ENCODE peak calls at places on chromosome 16, in eight cellular contexts. J is Caco-2, L is nephron progenitor cell, B is fibroblast of lung, X is heart right ventricle, Z is NB4, D is A549, H is AG04450. N is an unnamed sample.

GRCh38 chr16:29862383-29862883 is 593 bp downstream of the CDIPT start:
- DNase-seq in J (no peak), L (peak), B (no peak), X (no peak), Z (no peak), D (peak), H (no peak), N (no peak)

GRCh38 chr16:89104930-89105571 is 11.4 kb downstream of the ACSF3 start:
- DNase-seq in J (no peak), L (no peak), B (no peak), X (no peak), Z (no peak), D (no peak), H (no peak), N (no peak)

GRCh38 chr16:62014534-62014933 is 21.7 kb downstream of the CDH8 start:
- DNase-seq in J (no peak), L (no peak), B (no peak), X (no peak), Z (no peak), D (no peak), H (no peak), N (no peak)

GRCh38 chr16:19415461-19415860 is 2.2 kb upstream of the TMC5 start:
- DNase-seq in J (no peak), L (no peak), B (no peak), X (no peak), Z (no peak), D (no peak), H (no peak), N (no peak)

GRCh38 chr16:3536851-3537250 is 36.0 kb downstream of the CLUAP1 start:
- DNase-seq in J (no peak), L (no peak), B (no peak), X (no peak), Z (no peak), D (no peak), H (no peak), N (no peak)

GRCh38 chr16:73062640-73063283 is 14.8 kb upstream of the ZFHX3 start:
- DNase-seq in J (no peak), L (peak), B (peak), X (peak), Z (no peak), D (no peak), H (no peak), N (no peak)

GRCh38 chr16:483351-484075 is 44.0 kb upstream of the CAPN15 start:
- DNase-seq in J (peak), L (no peak), B (no peak), X (no peak), Z (no peak), D (no peak), H (no peak), N (no peak)

GRCh38 chr16:2842340-2843000 is 12.4 kb downstream of the ZG16B start:
- DNase-seq in J (no peak), L (peak), B (peak), X (peak), Z (peak), D (peak), H (no peak), N (no peak)

GRCh38 chr16:67283039-67283825 is 3.9 kb downstream of the PLEKHG4 start:
- DNase-seq in J (no peak), L (no peak), B (no peak), X (no peak), Z (peak), D (peak), H (no peak), N (no peak)

GRCh38 chr16:50696575-50697420 is 3.4 kb downstream of the NOD2 start:
- DNase-seq in J (peak), L (no peak), B (peak), X (peak), Z (peak), D (peak), H (no peak), N (no peak)

GRCh38 chr16:90072442-90073105 is 4.6 kb downstream of the PRDM7 start:
- DNase-seq in J (no peak), L (no peak), B (no peak), X (no peak), Z (peak), D (no peak), H (no peak), N (no peak)

GRCh38 chr16:70152578-70153302 is 20.8 kb upstream of the CLEC18C start:
- DNase-seq in J (no peak), L (no peak), B (no peak), X (no peak), Z (no peak), D (no peak), H (no peak), N (no peak)

GRCh38 chr16:82628741-82629140 is 2.0 kb downstream of the CDH13 start:
- DNase-seq in J (no peak), L (no peak), B (no peak), X (no peak), Z (no peak), D (no peak), H (no peak), N (no peak)

GRCh38 chr16:835373-835772 is 34.8 kb upstream of the GNG13 start:
- DNase-seq in J (no peak), L (no peak), B (no peak), X (no peak), Z (no peak), D (no peak), H (no peak), N (no peak)

GRCh38 chr16:23673971-23674614 is 4.6 kb upstream of the PLK1 start:
- DNase-seq in J (no peak), L (no peak), B (peak), X (no peak), Z (no peak), D (no peak), H (no peak), N (no peak)

GRCh38 chr16:69328854-69329316 is 1.5 kb downstream of the PDF start:
- DNase-seq in J (peak), L (no peak), B (peak), X (no peak), Z (no peak), D (no peak), H (no peak), N (no peak)

GRCh38 chr16:63752347-63752746 is 1369.5 kb downstream of the CDH11 start:
- DNase-seq in J (no peak), L (no peak), B (no peak), X (no peak), Z (no peak), D (no peak), H (no peak), N (no peak)

GRCh38 chr16:5065813-5066212 is at the start of gene C16orf89:
- DNase-seq in J (no peak), L (no peak), B (no peak), X (no peak), Z (no peak), D (no peak), H (no peak), N (no peak)

GRCh38 chr16:68985855-68986254 is 119.6 kb upstream of the HAS3 start:
- DNase-seq in J (no peak), L (no peak), B (peak), X (no peak), Z (no peak), D (peak), H (peak), N (no peak)

GRCh38 chr16:53744449-53744848 is 40.5 kb downstream of the FTO start:
- DNase-seq in J (no peak), L (no peak), B (no peak), X (no peak), Z (peak), D (no peak), H (no peak), N (no peak)

GRCh38 chr16:878886-879285 is 78.4 kb upstream of the GNG13 start:
- DNase-seq in J (no peak), L (no peak), B (no peak), X (no peak), Z (no peak), D (no peak), H (no peak), N (no peak)

GRCh38 chr16:80369559-80369958 is 171.2 kb upstream of the DYNLRB2 start:
- DNase-seq in J (peak), L (peak), B (peak), X (no peak), Z (peak), D (peak), H (peak), N (peak)

GRCh38 chr16:27127293-27127692 is 60.6 kb downstream of the C16orf82 start:
- DNase-seq in J (no peak), L (no peak), B (peak), X (no peak), Z (no peak), D (no peak), H (peak), N (peak)

GRCh38 chr16:86979061-86979460 is 338.1 kb downstream of the C16orf95 start:
- DNase-seq in J (no peak), L (no peak), B (no peak), X (no peak), Z (no peak), D (no peak), H (no peak), N (no peak)

GRCh38 chr16:6684076-6684673 is 648.5 kb upstream of the RBFOX1 start:
- DNase-seq in J (no peak), L (peak), B (no peak), X (no peak), Z (peak), D (peak), H (no peak), N (no peak)

GRCh38 chr16:87762071-87762571 is 3.7 kb downstream of the KLHDC4 start:
- DNase-seq in J (no peak), L (no peak), B (no peak), X (no peak), Z (no peak), D (no peak), H (no peak), N (no peak)

GRCh38 chr16:27321013-27321960 is 7.5 kb downstream of the IL4R start:
- DNase-seq in J (no peak), L (no peak), B (no peak), X (no peak), Z (no peak), D (no peak), H (no peak), N (no peak)

GRCh38 chr16:31467151-31467550 is 4.8 kb upstream of the TGFB1I1 start:
- DNase-seq in J (no peak), L (no peak), B (no peak), X (no peak), Z (peak), D (no peak), H (no peak), N (no peak)

GRCh38 chr16:24275413-24275812 is 19.3 kb downstream of the CACNG3 start:
- DNase-seq in J (no peak), L (no peak), B (no peak), X (no peak), Z (no peak), D (no peak), H (no peak), N (no peak)

GRCh38 chr16:87303962-87304521 is 13.2 kb downstream of the C16orf95 start:
- DNase-seq in J (no peak), L (no peak), B (no peak), X (no peak), Z (no peak), D (no peak), H (no peak), N (no peak)

GRCh38 chr16:70476272-70477020 is 22.1 kb downstream of the FCSK start:
- DNase-seq in J (no peak), L (no peak), B (peak), X (no peak), Z (peak), D (no peak), H (peak), N (no peak)

GRCh38 chr16:24409045-24409444 is 130.3 kb upstream of the RBBP6 start:
- DNase-seq in J (no peak), L (no peak), B (no peak), X (no peak), Z (peak), D (peak), H (no peak), N (no peak)

GRCh38 chr16:51167170-51167710 is 16.2 kb upstream of the SALL1 start:
- DNase-seq in J (no peak), L (no peak), B (no peak), X (no peak), Z (no peak), D (no peak), H (no peak), N (no peak)

GRCh38 chr16:73544266-73544665 is 496.3 kb upstream of the ZFHX3 start:
- DNase-seq in J (no peak), L (peak), B (no peak), X (no peak), Z (no peak), D (no peak), H (no peak), N (no peak)

GRCh38 chr16:30830072-30830417 is 43.0 kb upstream of the ZNF629 start:
- DNase-seq in J (no peak), L (no peak), B (no peak), X (no peak), Z (no peak), D (no peak), H (no peak), N (no peak)

GRCh38 chr16:35174006-35174405 is 1714.6 kb downstream of the TP53TG3F start:
- DNase-seq in J (no peak), L (no peak), B (no peak), X (no peak), Z (no peak), D (no peak), H (no peak), N (no peak)

GRCh38 chr16:71767060-71767900 is 41.4 kb downstream of the AP1G1 start:
- DNase-seq in J (no peak), L (no peak), B (no peak), X (no peak), Z (no peak), D (no peak), H (no peak), N (no peak)

GRCh38 chr16:77761204-77761603 is 27.2 kb upstream of the VAT1L start:
- DNase-seq in J (no peak), L (no peak), B (no peak), X (no peak), Z (no peak), D (no peak), H (no peak), N (no peak)

GRCh38 chr16:31472559-31473203 is 729 bp downstream of the TGFB1I1 start:
- DNase-seq in J (peak), L (peak), B (peak), X (peak), Z (peak), D (peak), H (peak), N (peak)

DNA sequence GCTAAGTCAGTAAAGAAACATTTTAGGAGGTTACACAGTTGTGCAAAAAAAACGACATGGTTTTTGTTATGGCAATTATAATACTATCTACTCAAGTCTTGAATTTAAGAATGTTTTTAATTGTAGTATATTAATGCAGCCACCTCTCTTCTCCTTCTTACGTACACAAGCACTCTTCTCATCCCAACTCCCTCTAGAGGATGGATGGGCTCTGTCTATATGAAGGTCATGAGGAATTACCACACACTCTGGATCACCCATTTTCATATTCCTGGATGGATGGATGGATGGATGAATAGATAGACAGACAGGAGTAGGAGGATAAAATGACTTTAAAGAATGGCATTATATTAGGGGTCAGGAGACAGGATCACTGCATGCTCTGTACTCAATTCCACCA is 120.0 kb downstream of the PHKB start:
- DNase-seq in J (no peak), L (no peak), B (peak), X (no peak), Z (no peak), D (peak), H (no peak), N (no peak)
- TF ChIP-seq CTCF in J (peak), L (no peak), B (no peak), X (no peak), Z (no peak), D (no peak), H (no peak), N (no peak)

GRCh38 chr16:79257958-79258490 is 342.5 kb downstream of the MAF start:
- DNase-seq in J (no peak), L (no peak), B (no peak), X (no peak), Z (no peak), D (no peak), H (no peak), N (no peak)

GRCh38 chr16:79261944-79262552 is 338.5 kb downstream of the MAF start:
- DNase-seq in J (no peak), L (no peak), B (no peak), X (no peak), Z (no peak), D (no peak), H (no peak), N (no peak)

GRCh38 chr16:79264237-79265104 is 336.1 kb downstream of the MAF start:
- DNase-seq in J (no peak), L (no peak), B (no peak), X (no peak), Z (peak), D (no peak), H (no peak), N (no peak)

GRCh38 chr16:79265701-79266100 is 334.8 kb downstream of the MAF start:
- DNase-seq in J (no peak), L (no peak), B (no peak), X (no peak), Z (no peak), D (no peak), H (no peak), N (no peak)

DNA sequence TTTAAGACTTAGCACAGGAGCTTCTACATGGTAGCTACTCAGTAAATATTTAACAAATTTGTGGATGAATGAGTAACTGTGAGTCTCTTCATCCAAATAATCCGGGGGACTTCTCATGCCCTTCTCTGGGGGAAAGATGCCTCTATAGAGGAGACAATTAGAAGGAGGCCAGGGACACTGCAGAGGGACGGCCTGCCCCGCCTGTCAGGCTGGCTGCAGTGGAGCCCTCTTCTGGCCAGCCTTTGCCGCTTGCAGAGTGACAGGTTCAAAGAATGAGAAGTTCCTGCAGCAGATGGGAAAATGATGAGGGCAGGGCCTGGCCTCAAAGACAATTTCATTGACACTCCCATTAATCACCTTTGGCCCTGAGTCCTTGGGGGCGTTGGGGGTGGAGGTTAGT is 339.1 kb downstream of the MAF start:
- DNase-seq in J (peak), L (peak), B (no peak), X (peak), Z (peak), D (peak), H (no peak), N (no peak)
- TF ChIP-seq CTCF in J (peak), L (peak), B (no peak), X (peak), Z (peak), D (no peak), H (no peak), N (no peak)

GRCh38 chr16:57204675-57205074 is 18.5 kb downstream of the RSPRY1 start:
- DNase-seq in J (no peak), L (no peak), B (no peak), X (no peak), Z (peak), D (no peak), H (no peak), N (no peak)
- TF ChIP-seq CTCF in J (no peak), L (no peak), B (no peak), X (no peak), Z (peak), D (no peak), H (peak), N (no peak)

GRCh38 chr16:49281481-49281842 is at the start of gene CBLN1:
- DNase-seq in J (no peak), L (no peak), B (no peak), X (no peak), Z (no peak), D (no peak), H (no peak), N (no peak)

GRCh38 chr16:49280861-49281331 is 742 bp downstream of the CBLN1 start:
- DNase-seq in J (no peak), L (peak), B (no peak), X (no peak), Z (no peak), D (no peak), H (no peak), N (no peak)

GRCh38 chr16:49282690-49283375 is 1.2 kb upstream of the CBLN1 start:
- DNase-seq in J (no peak), L (peak), B (no peak), X (peak), Z (no peak), D (no peak), H (no peak), N (no peak)

GRCh38 chr16:49283376-49284049 is 1.9 kb upstream of the CBLN1 start:
- DNase-seq in J (no peak), L (peak), B (no peak), X (no peak), Z (no peak), D (no peak), H (no peak), N (no peak)

DNA sequence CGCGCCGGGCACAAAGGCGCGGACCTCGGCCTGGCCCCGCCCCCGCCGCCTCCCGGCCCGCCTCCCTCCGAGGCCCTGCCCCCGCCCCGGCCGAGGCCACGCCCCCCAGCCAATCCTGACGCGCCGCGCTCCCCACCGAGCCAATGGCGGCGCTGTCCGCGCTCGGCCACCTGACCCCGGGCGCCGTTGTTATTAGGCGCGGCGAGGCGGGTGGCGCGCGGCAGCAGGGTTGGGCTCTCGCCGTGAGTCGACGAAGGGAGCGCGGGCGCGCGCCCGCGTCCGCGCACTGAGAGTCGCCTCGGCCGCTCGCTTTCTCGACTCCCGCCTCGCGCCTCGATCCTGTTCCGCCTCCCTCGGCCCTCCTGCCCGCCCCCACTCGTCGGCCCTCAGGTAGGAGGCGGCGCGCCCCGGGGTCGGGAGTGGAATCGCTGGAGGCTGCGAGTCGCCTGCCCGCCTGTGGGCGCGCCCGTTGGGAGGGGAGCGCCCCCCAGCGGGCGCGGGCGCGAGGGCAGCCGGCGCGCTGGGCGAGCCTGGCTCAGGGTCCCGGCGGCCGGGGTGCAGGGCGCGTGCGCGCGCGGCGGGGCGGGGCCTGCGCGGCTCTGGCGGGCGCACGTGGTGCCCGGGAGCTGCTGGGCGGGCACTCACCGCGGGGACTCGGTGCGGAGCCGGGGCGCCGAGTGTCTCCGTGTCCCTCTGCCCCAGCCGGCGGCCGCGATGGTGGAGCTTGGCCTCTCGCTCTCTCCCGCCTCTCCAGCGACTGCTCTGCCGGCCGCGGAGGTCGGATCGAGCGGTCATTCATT is 405 bp upstream of the CBLN1 start:
- DNase-seq in J (peak), L (peak), B (peak), X (peak), Z (no peak), D (peak), H (no peak), N (no peak)
- TF ChIP-seq CTCF in J (peak), L (peak), B (no peak), X (peak), Z (no peak), D (peak), H (no peak), N (no peak)

GRCh38 chr16:10944249-10945064 is at the start of gene CLEC16A:
- DNase-seq in J (peak), L (peak), B (peak), X (peak), Z (peak), D (peak), H (peak), N (peak)
- TF ChIP-seq CTCF in J (no peak), L (no peak), B (no peak), X (no peak), Z (no peak), D (no peak), H (no peak), N (no peak)

GRCh38 chr16:52383071-52383470 is 163.9 kb downstream of the TOX3 start:
- DNase-seq in J (no peak), L (no peak), B (no peak), X (no peak), Z (no peak), D (no peak), H (no peak), N (no peak)
- TF ChIP-seq CTCF in J (no peak), L (no peak), B (no peak), X (no peak), Z (no peak), D (no peak), H (no peak), N (no peak)